ENCODE peak calls at places on chromosomes 2 and 18, in four cellular contexts. F is adrenal gland, H is lower leg skin, E is Peyer's patch. L is an unnamed sample.

GRCh38 chr18:3012306-3012919 is 531 bp downstream of the LPIN2 start:
- DNase-seq in E (peak), H (no peak), F (peak), L (peak)

GRCh38 chr2:130252880-130253645 is 54.8 kb upstream of the TUBA3E start:
- DNase-seq in H (no peak), E (no peak), F (no peak), L (no peak)

GRCh38 chr18:45548614-45549013 is 66.7 kb upstream of the SLC14A2 start:
- DNase-seq in F (no peak), E (peak), H (no peak), L (no peak)

GRCh38 chr2:68569604-68570003 is 73.8 kb upstream of the PROKR1 start:
- DNase-seq in F (no peak), E (no peak), H (no peak), L (no peak)

GRCh38 chr2:9950521-9951271 is 797 bp upstream of the GRHL1 start:
- DNase-seq in E (peak), H (no peak), F (peak), L (no peak)

GRCh38 chr2:69581774-69582581 is 61.6 kb downstream of the AAK1 start:
- DNase-seq in H (no peak), F (peak), E (no peak), L (peak)

GRCh38 chr2:58601017-58601416 is 359.9 kb upstream of the FANCL start:
- DNase-seq in H (no peak), F (no peak), E (no peak), L (peak)

GRCh38 chr2:54710216-54710615 is 13.2 kb upstream of the EML6 start:
- DNase-seq in E (no peak), F (no peak), H (no peak), L (no peak)

GRCh38 chr18:28147674-28148171 is 29.2 kb downstream of the CDH2 start:
- DNase-seq in H (no peak), F (no peak), E (no peak), L (peak)

GRCh38 chr18:6414118-6414722 is 491 bp downstream of the L3MBTL4 start:
- DNase-seq in F (peak), H (peak), E (peak), L (no peak)

GRCh38 chr2:42328148-42328833 is 32.7 kb downstream of the COX7A2L start:
- DNase-seq in F (no peak), H (no peak), E (no peak), L (peak)

GRCh38 chr2:223751012-223751411 is 86.4 kb downstream of the AP1S3 start:
- DNase-seq in F (no peak), E (no peak), H (no peak), L (no peak)

GRCh38 chr18:45923138-45923537 is 44.0 kb downstream of the EPG5 start:
- DNase-seq in H (no peak), E (no peak), F (no peak), L (no peak)

GRCh38 chr2:207231106-207231860 is 65.5 kb upstream of the KLF7 start:
- DNase-seq in F (no peak), E (no peak), H (no peak), L (no peak)

GRCh38 chr2:190090148-190090547 is 27.6 kb upstream of the MSTN start:
- DNase-seq in F (no peak), E (no peak), H (no peak), L (no peak)

GRCh38 chr2:190079160-190079559 is 16.6 kb upstream of the MSTN start:
- DNase-seq in E (no peak), H (no peak), F (no peak), L (no peak)

GRCh38 chr2:190088917-190089316 is 26.4 kb upstream of the MSTN start:
- DNase-seq in E (peak), H (peak), F (peak), L (peak)

GRCh38 chr2:190080527-190081049 is 18.1 kb upstream of the MSTN start:
- DNase-seq in F (no peak), E (no peak), H (no peak), L (no peak)

GRCh38 chr2:190084704-190085103 is 22.2 kb upstream of the MSTN start:
- DNase-seq in H (no peak), F (no peak), E (no peak), L (no peak)
- TF ChIP-seq CTCF in H (no peak), F (no peak), E (no peak), L (no peak)

GRCh38 chr2:217951521-217952247 is 51.1 kb downstream of the TNS1 start:
- DNase-seq in H (no peak), F (no peak), E (peak), L (no peak)

GRCh38 chr2:217952409-217952808 is 50.4 kb downstream of the TNS1 start:
- DNase-seq in E (no peak), H (no peak), F (no peak), L (no peak)

GRCh38 chr2:217949448-217949847 is 53.3 kb downstream of the TNS1 start:
- DNase-seq in F (no peak), H (no peak), E (no peak), L (no peak)

GRCh38 chr2:217950401-217950871 is 52.4 kb downstream of the TNS1 start:
- DNase-seq in F (peak), E (peak), H (no peak), L (no peak)

DNA sequence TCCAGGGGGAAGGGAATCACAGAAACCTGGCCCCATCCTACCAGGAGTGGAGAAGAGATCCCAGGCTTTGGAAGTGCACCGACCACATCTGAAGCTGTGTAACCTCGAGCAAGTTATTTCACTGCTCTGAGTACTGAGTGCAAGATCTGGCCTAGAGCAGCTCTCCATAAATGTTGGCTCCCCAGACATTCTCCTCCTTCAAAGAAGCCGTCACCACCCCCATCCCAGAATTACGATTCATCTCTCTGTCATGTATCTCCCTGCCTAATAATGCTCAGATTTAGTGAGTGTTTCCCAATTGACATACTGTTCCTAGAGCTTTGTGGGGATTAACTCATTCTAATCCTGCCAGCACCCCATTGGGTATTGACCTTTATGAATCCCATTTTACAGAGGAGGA is 51.7 kb downstream of the TNS1 start:
- DNase-seq in H (no peak), E (no peak), F (no peak), L (no peak)
- H3K4me3 ChIP-seq in H (no peak), E (no peak), F (no peak), L (no peak)

GRCh38 chr18:13179566-13180113 is 38.9 kb upstream of the LDLRAD4 start:
- DNase-seq in F (no peak), E (peak), H (no peak), L (no peak)
- TF ChIP-seq POLR2A in F (no peak), E (no peak), H (no peak), L (no peak)

GRCh38 chr2:216761809-216762208 is 66.5 kb upstream of the IGFBP5 start:
- DNase-seq in E (no peak), F (no peak), H (no peak), L (no peak)
- TF ChIP-seq CTCF in E (no peak), F (no peak), H (no peak), L (no peak)